ENCODE peak calls at places on chromosomes 12 and 14, in ten cellular contexts. One of them, this sample, is unnamed.

GRCh38 chr12:5259523-5259922 is 172.4 kb upstream of the NTF3 start:
- DNase-seq in uterus: no peak
- DNase-seq in GM23338: no peak
- DNase-seq in osteoblast: no peak
- DNase-seq in B cell: no peak
- DNase-seq in colonic mucosa: no peak
- DNase-seq in pancreas: no peak
- DNase-seq in WTC11: no peak
- DNase-seq in stomach: no peak
- DNase-seq in HepG2: no peak
- DNase-seq in this sample: no peak

GRCh38 chr14:23327947-23328744 is 6.9 kb downstream of the PABPN1 start:
- DNase-seq in osteoblast: peak; percentile 95
- DNase-seq in stomach: peak; percentile 79
- DNase-seq in colonic mucosa: peak; percentile 79
- DNase-seq in B cell: peak; percentile 79
- DNase-seq in uterus: peak; percentile 66
- DNase-seq in pancreas: peak; percentile 52
- DNase-seq in GM23338: peak; percentile 86
- DNase-seq in HepG2: peak; percentile 89
- DNase-seq in WTC11: peak; percentile 72
- DNase-seq in this sample: peak; percentile 72

GRCh38 chr12:6778571-6779550 is 6.5 kb downstream of the LAG3 start:
- DNase-seq in colonic mucosa: peak; percentile 98
- DNase-seq in stomach: peak; percentile 96
- DNase-seq in WTC11: peak; percentile 97
- DNase-seq in osteoblast: peak; percentile 99
- DNase-seq in uterus: peak; percentile 96
- DNase-seq in HepG2: peak; percentile 85
- DNase-seq in pancreas: peak; percentile 91
- DNase-seq in B cell: peak; percentile 88
- DNase-seq in GM23338: peak; percentile 99
- DNase-seq in this sample: peak; percentile 98

GRCh38 chr14:65144170-65144569 is 41.9 kb upstream of the MAX start:
- DNase-seq in GM23338: no peak
- DNase-seq in HepG2: no peak
- DNase-seq in stomach: no peak
- DNase-seq in pancreas: no peak
- DNase-seq in B cell: no peak
- DNase-seq in WTC11: no peak
- DNase-seq in uterus: no peak
- DNase-seq in osteoblast: no peak
- DNase-seq in colonic mucosa: no peak
- DNase-seq in this sample: no peak

GRCh38 chr12:41364211-41364610 is 176.1 kb downstream of the PDZRN4 start:
- DNase-seq in osteoblast: no peak
- DNase-seq in colonic mucosa: no peak
- DNase-seq in GM23338: no peak
- DNase-seq in WTC11: no peak
- DNase-seq in B cell: no peak
- DNase-seq in HepG2: no peak
- DNase-seq in stomach: no peak
- DNase-seq in pancreas: no peak
- DNase-seq in uterus: no peak
- DNase-seq in this sample: no peak

GRCh38 chr12:99596762-99597161 is 50.8 kb upstream of the GARIN6 start:
- DNase-seq in B cell: no peak
- DNase-seq in colonic mucosa: no peak
- DNase-seq in osteoblast: no peak
- DNase-seq in stomach: no peak
- DNase-seq in uterus: no peak
- DNase-seq in pancreas: no peak
- DNase-seq in WTC11: no peak
- DNase-seq in GM23338: no peak
- DNase-seq in HepG2: no peak
- DNase-seq in this sample: no peak

GRCh38 chr14:91354979-91355685 is 62.5 kb downstream of the CCDC88C start:
- DNase-seq in B cell: no peak
- DNase-seq in pancreas: no peak
- DNase-seq in colonic mucosa: peak; percentile 56
- DNase-seq in HepG2: no peak
- DNase-seq in stomach: no peak
- DNase-seq in GM23338: peak; percentile 82
- DNase-seq in osteoblast: peak; percentile 56
- DNase-seq in uterus: no peak
- DNase-seq in WTC11: peak; percentile 83
- DNase-seq in this sample: peak; percentile 51

GRCh38 chr12:6958609-6959375 is 7.6 kb downstream of the PTPN6 start:
- DNase-seq in colonic mucosa: no peak
- DNase-seq in WTC11: no peak
- DNase-seq in pancreas: no peak
- DNase-seq in GM23338: no peak
- DNase-seq in stomach: no peak
- DNase-seq in uterus: no peak
- DNase-seq in HepG2: no peak
- DNase-seq in osteoblast: no peak
- DNase-seq in B cell: peak; percentile 84
- DNase-seq in this sample: no peak

GRCh38 chr12:52230364-52231281 is 2.4 kb upstream of the KRT7 start:
- DNase-seq in pancreas: peak; percentile 59
- DNase-seq in HepG2: no peak
- DNase-seq in stomach: no peak
- DNase-seq in WTC11: no peak
- DNase-seq in GM23338: peak; percentile 56
- DNase-seq in colonic mucosa: no peak
- DNase-seq in B cell: no peak
- DNase-seq in osteoblast: peak; percentile 99
- DNase-seq in uterus: no peak
- DNase-seq in this sample: no peak

GRCh38 chr14:22892488-22892887 is 9.5 kb downstream of the REM2 start:
- DNase-seq in WTC11: no peak
- DNase-seq in uterus: no peak
- DNase-seq in HepG2: no peak
- DNase-seq in stomach: no peak
- DNase-seq in colonic mucosa: no peak
- DNase-seq in GM23338: peak; percentile 39
- DNase-seq in pancreas: no peak
- DNase-seq in osteoblast: peak; percentile 23
- DNase-seq in B cell: no peak
- DNase-seq in this sample: no peak

GRCh38 chr12:117140397-117141096 is 41.3 kb upstream of the TESC start:
- DNase-seq in pancreas: peak; percentile 38
- DNase-seq in uterus: no peak
- DNase-seq in GM23338: no peak
- DNase-seq in WTC11: no peak
- DNase-seq in osteoblast: no peak
- DNase-seq in colonic mucosa: no peak
- DNase-seq in B cell: no peak
- DNase-seq in stomach: peak; percentile 78
- DNase-seq in HepG2: no peak
- DNase-seq in this sample: no peak

GRCh38 chr12:104049278-104050257 is at the start of gene GLT8D2:
- DNase-seq in GM23338: peak; percentile 81
- DNase-seq in stomach: peak; percentile 40
- DNase-seq in WTC11: peak; percentile 70
- DNase-seq in HepG2: no peak
- DNase-seq in B cell: no peak
- DNase-seq in osteoblast: peak; percentile 79
- DNase-seq in pancreas: peak; percentile 13
- DNase-seq in colonic mucosa: peak; percentile 24
- DNase-seq in uterus: peak; percentile 76
- DNase-seq in this sample: peak; percentile 77

GRCh38 chr14:103250888-103251287 is 83.1 kb upstream of the EIF5 start:
- DNase-seq in B cell: no peak
- DNase-seq in pancreas: no peak
- DNase-seq in GM23338: no peak
- DNase-seq in uterus: no peak
- DNase-seq in WTC11: no peak
- DNase-seq in HepG2: no peak
- DNase-seq in colonic mucosa: no peak
- DNase-seq in stomach: no peak
- DNase-seq in osteoblast: no peak
- DNase-seq in this sample: no peak

GRCh38 chr12:100926669-100927248 is 132.2 kb downstream of the ANO4 start:
- DNase-seq in uterus: no peak
- DNase-seq in HepG2: peak; percentile 25
- DNase-seq in pancreas: peak; percentile 9
- DNase-seq in GM23338: peak; percentile 94
- DNase-seq in WTC11: peak; percentile 66
- DNase-seq in stomach: no peak
- DNase-seq in osteoblast: no peak
- DNase-seq in colonic mucosa: peak; percentile 23
- DNase-seq in B cell: no peak
- DNase-seq in this sample: peak; percentile 24

GRCh38 chr14:104869669-104870367 is 4.8 kb downstream of the CEP170B start:
- DNase-seq in HepG2: no peak
- DNase-seq in stomach: no peak
- DNase-seq in uterus: no peak
- DNase-seq in colonic mucosa: no peak
- DNase-seq in GM23338: no peak
- DNase-seq in B cell: no peak
- DNase-seq in WTC11: no peak
- DNase-seq in pancreas: no peak
- DNase-seq in osteoblast: peak; percentile 81
- DNase-seq in this sample: no peak

GRCh38 chr14:104871145-104871655 is 6.1 kb downstream of the CEP170B start:
- DNase-seq in HepG2: no peak
- DNase-seq in stomach: no peak
- DNase-seq in B cell: no peak
- DNase-seq in colonic mucosa: no peak
- DNase-seq in pancreas: no peak
- DNase-seq in GM23338: no peak
- DNase-seq in WTC11: peak; percentile 12
- DNase-seq in uterus: no peak
- DNase-seq in osteoblast: peak; percentile 62
- DNase-seq in this sample: no peak

GRCh38 chr14:104871656-104872468 is 6.8 kb downstream of the CEP170B start:
- DNase-seq in stomach: no peak
- DNase-seq in HepG2: no peak
- DNase-seq in uterus: no peak
- DNase-seq in osteoblast: peak; percentile 71
- DNase-seq in GM23338: no peak
- DNase-seq in colonic mucosa: no peak
- DNase-seq in B cell: no peak
- DNase-seq in WTC11: peak; percentile 13
- DNase-seq in pancreas: no peak
- DNase-seq in this sample: no peak

GRCh38 chr14:104868811-104869572 is 3.9 kb downstream of the CEP170B start:
- DNase-seq in uterus: no peak
- DNase-seq in B cell: no peak
- DNase-seq in colonic mucosa: no peak
- DNase-seq in pancreas: no peak
- DNase-seq in osteoblast: peak; percentile 67
- DNase-seq in HepG2: no peak
- DNase-seq in WTC11: no peak
- DNase-seq in GM23338: no peak
- DNase-seq in stomach: no peak
- DNase-seq in this sample: no peak

GRCh38 chr14:104870368-104871144 is 5.5 kb downstream of the CEP170B start:
- DNase-seq in HepG2: peak; percentile 21
- DNase-seq in osteoblast: peak; percentile 83
- DNase-seq in GM23338: peak; percentile 68
- DNase-seq in colonic mucosa: no peak
- DNase-seq in pancreas: no peak
- DNase-seq in uterus: peak; percentile 15
- DNase-seq in B cell: peak; percentile 72
- DNase-seq in WTC11: peak; percentile 70
- DNase-seq in stomach: peak; percentile 44
- DNase-seq in this sample: peak; percentile 66
- TF ChIP-seq CTCF in HepG2: peak; percentile 74
- TF ChIP-seq CTCF in osteoblast: no peak
- TF ChIP-seq CTCF in GM23338: peak; percentile 75
- TF ChIP-seq CTCF in colonic mucosa: no peak
- TF ChIP-seq CTCF in pancreas: peak; percentile 10
- TF ChIP-seq CTCF in uterus: no peak
- TF ChIP-seq CTCF in B cell: peak; percentile 23
- TF ChIP-seq CTCF in WTC11: peak; percentile 29
- TF ChIP-seq CTCF in stomach: no peak
- TF ChIP-seq CTCF in this sample: peak; percentile 38

GRCh38 chr14:71711619-71712018 is 220.6 kb upstream of the RGS6 start:
- DNase-seq in colonic mucosa: no peak
- DNase-seq in B cell: no peak
- DNase-seq in WTC11: no peak
- DNase-seq in GM23338: no peak
- DNase-seq in uterus: no peak
- DNase-seq in osteoblast: peak; percentile 59
- DNase-seq in stomach: no peak
- DNase-seq in pancreas: no peak
- DNase-seq in HepG2: no peak
- DNase-seq in this sample: no peak
- TF ChIP-seq CTCF in colonic mucosa: no peak
- TF ChIP-seq CTCF in B cell: no peak
- TF ChIP-seq CTCF in WTC11: no peak
- TF ChIP-seq CTCF in GM23338: no peak
- TF ChIP-seq CTCF in uterus: no peak
- TF ChIP-seq CTCF in osteoblast: no peak
- TF ChIP-seq CTCF in stomach: no peak
- TF ChIP-seq CTCF in pancreas: no peak
- TF ChIP-seq CTCF in HepG2: no peak
- TF ChIP-seq CTCF in this sample: no peak

DNA sequence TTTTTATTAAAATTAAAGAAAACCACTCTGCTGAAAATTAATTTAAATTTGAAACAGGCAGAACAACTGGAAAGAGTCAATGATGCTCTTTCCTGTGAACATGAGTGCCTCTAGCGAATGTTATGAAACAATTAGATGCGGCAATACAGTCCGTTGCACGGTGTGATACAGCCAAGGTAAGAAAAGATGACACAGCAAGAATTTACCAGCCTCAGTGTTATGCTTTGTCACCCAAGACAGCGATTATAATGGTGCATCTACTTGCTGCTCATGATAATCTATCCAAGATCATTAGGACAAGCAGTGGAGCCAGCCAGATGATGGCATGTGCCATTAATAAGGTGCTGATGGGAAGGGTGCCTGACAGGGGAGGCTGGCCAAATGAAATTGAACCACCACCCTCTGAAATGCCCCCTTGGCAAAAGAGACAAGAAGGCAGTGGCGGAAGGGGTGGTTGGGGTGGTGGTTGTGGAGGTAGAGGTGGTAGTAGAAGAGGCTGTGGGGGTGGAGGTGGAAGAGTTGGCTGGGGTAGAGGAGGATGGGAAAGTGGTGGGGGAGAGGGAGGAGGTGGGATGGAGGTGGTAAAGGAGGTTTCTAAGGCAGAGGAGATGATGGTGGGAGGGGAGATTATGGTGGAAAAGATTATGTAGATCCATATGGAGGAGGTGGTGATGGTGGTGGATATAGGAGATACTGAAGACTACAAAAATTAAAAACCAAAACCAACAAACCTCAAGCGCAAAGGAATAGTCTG is 4.1 kb upstream of the RESF1 start:
- DNase-seq in GM23338: no peak
- DNase-seq in pancreas: no peak
- DNase-seq in B cell: no peak
- DNase-seq in uterus: no peak
- DNase-seq in colonic mucosa: no peak
- DNase-seq in stomach: no peak
- DNase-seq in HepG2: no peak
- DNase-seq in osteoblast: no peak
- DNase-seq in WTC11: no peak
- DNase-seq in this sample: no peak
- TF ChIP-seq CTCF in GM23338: no peak
- TF ChIP-seq CTCF in pancreas: no peak
- TF ChIP-seq CTCF in B cell: no peak
- TF ChIP-seq CTCF in uterus: no peak
- TF ChIP-seq CTCF in colonic mucosa: no peak
- TF ChIP-seq CTCF in stomach: no peak
- TF ChIP-seq CTCF in HepG2: no peak
- TF ChIP-seq CTCF in osteoblast: no peak
- TF ChIP-seq CTCF in WTC11: no peak
- TF ChIP-seq CTCF in this sample: no peak

GRCh38 chr12:45509621-45510020 is 219.9 kb upstream of the ARID2 start:
- DNase-seq in GM23338: no peak
- DNase-seq in osteoblast: no peak
- DNase-seq in colonic mucosa: no peak
- DNase-seq in B cell: no peak
- DNase-seq in HepG2: no peak
- DNase-seq in pancreas: no peak
- DNase-seq in uterus: no peak
- DNase-seq in WTC11: no peak
- DNase-seq in stomach: no peak
- DNase-seq in this sample: no peak
- TF ChIP-seq CTCF in GM23338: no peak
- TF ChIP-seq CTCF in osteoblast: no peak
- TF ChIP-seq CTCF in colonic mucosa: no peak
- TF ChIP-seq CTCF in B cell: no peak
- TF ChIP-seq CTCF in HepG2: no peak
- TF ChIP-seq CTCF in pancreas: no peak
- TF ChIP-seq CTCF in uterus: no peak
- TF ChIP-seq CTCF in WTC11: no peak
- TF ChIP-seq CTCF in stomach: no peak
- TF ChIP-seq CTCF in this sample: no peak

This sample was measured in nephron progenitor cell.